ENCODE peak calls at places on chromosomes 1 and 21, in six cellular contexts. Z is CD8-positive, alpha-beta memory T cell; K is psoas muscle; Q is COR-L47; E is activated gamma-delta T cell; N is GOT3. D is an unnamed sample.

GRCh38 chr21:34846601-34847112 is 177.9 kb downstream of the CLIC6 start:
- DNase-seq in E (no peak), N (no peak), K (peak), Q (no peak), Z (no peak), D (no peak)

GRCh38 chr21:15289896-15290841 is 225.4 kb upstream of the NRIP1 start:
- DNase-seq in Z (no peak), K (peak), E (no peak), N (no peak), Q (peak), D (no peak)

GRCh38 chr1:184941735-184942134 is 32.6 kb downstream of the NIBAN1 start:
- DNase-seq in N (no peak), Q (no peak), E (no peak), Z (no peak), K (no peak), D (no peak)

GRCh38 chr1:51365774-51366173 is 35.4 kb upstream of the TTC39A start:
- DNase-seq in E (no peak), K (no peak), Q (no peak), Z (no peak), N (no peak), D (no peak)

GRCh38 chr1:115545791-115546733 is 95.7 kb upstream of the VANGL1 start:
- DNase-seq in Q (no peak), E (no peak), K (no peak), Z (no peak), N (peak), D (peak)

GRCh38 chr1:200888349-200888838 is 6.3 kb upstream of the INAVA start:
- DNase-seq in Q (no peak), E (no peak), N (no peak), K (no peak), Z (peak), D (no peak)

GRCh38 chr1:224696891-224697765 is 81.0 kb downstream of the CNIH3 start:
- DNase-seq in E (no peak), Z (no peak), N (no peak), K (no peak), Q (no peak), D (no peak)

GRCh38 chr1:58392083-58392482 is 154.4 kb downstream of the OMA1 start:
- DNase-seq in Z (peak), E (no peak), N (no peak), Q (no peak), K (no peak), D (no peak)

GRCh38 chr1:209584186-209584776 is 767 bp downstream of the CAMK1G start:
- DNase-seq in Q (no peak), E (no peak), K (no peak), N (no peak), Z (no peak), D (no peak)

GRCh38 chr1:87204441-87204840 is 124.2 kb upstream of the LMO4 start:
- DNase-seq in K (no peak), Q (no peak), E (no peak), N (no peak), Z (no peak), D (no peak)